ENCODE peak calls at places on chromosomes 2 and 18, in six cellular contexts. N, G, Z, P, T and Q are unnamed samples.

GRCh38 chr2:189541591-189541990 is 39.0 kb downstream of the SLC40A1 start:
- DNase-seq in N (no peak), G (no peak), Z (no peak), P (no peak), T (no peak), Q (no peak)

GRCh38 chr2:226835796-226836547 is at the start of gene RHBDD1:
- DNase-seq in N (peak), G (peak), Z (peak), P (peak), T (peak), Q (peak)

GRCh38 chr2:33598472-33599174 is 476 bp downstream of the FAM98A start:
- DNase-seq in N (no peak), G (peak), Z (peak), P (peak), T (peak), Q (peak)

GRCh38 chr2:23002234-23002633 is 382.7 kb upstream of the KLHL29 start:
- DNase-seq in N (no peak), G (no peak), Z (no peak), P (no peak), T (no peak), Q (no peak)

GRCh38 chr2:203492965-203493364 is 42.1 kb downstream of the RAPH1 start:
- DNase-seq in N (no peak), G (no peak), Z (peak), P (no peak), T (peak), Q (no peak)

GRCh38 chr18:31301201-31301655 is 16.7 kb upstream of the DSG1 start:
- DNase-seq in N (no peak), G (no peak), Z (no peak), P (no peak), T (peak), Q (no peak)

GRCh38 chr2:241703128-241703604 is 1.3 kb downstream of the ING5 start:
- DNase-seq in N (no peak), G (no peak), Z (peak), P (no peak), T (no peak), Q (no peak)

GRCh38 chr2:149410701-149411484 is 80.5 kb downstream of the LYPD6 start:
- DNase-seq in N (no peak), G (no peak), Z (no peak), P (peak), T (peak), Q (no peak)

GRCh38 chr2:173370198-173370597 is 15.5 kb downstream of the CDCA7 start:
- DNase-seq in N (no peak), G (no peak), Z (no peak), P (no peak), T (no peak), Q (no peak)

GRCh38 chr2:74031203-74031602 is 46.5 kb downstream of the TET3 start:
- DNase-seq in N (no peak), G (no peak), Z (no peak), P (no peak), T (no peak), Q (no peak)

GRCh38 chr2:23673830-23674679 is 252.9 kb downstream of the ATAD2B start:
- DNase-seq in N (no peak), G (no peak), Z (no peak), P (peak), T (no peak), Q (no peak)

GRCh38 chr18:78936251-78937005 is 43.2 kb upstream of the SALL3 start:
- DNase-seq in N (no peak), G (no peak), Z (no peak), P (no peak), T (no peak), Q (no peak)

GRCh38 chr2:177606636-177607035 is 214.1 kb downstream of the AGPS start:
- DNase-seq in N (no peak), G (no peak), Z (no peak), P (no peak), T (no peak), Q (no peak)

GRCh38 chr2:46383784-46384456 is 86.7 kb downstream of the EPAS1 start:
- DNase-seq in N (no peak), G (no peak), Z (no peak), P (no peak), T (no peak), Q (no peak)

GRCh38 chr2:229612395-229612971 is 101.9 kb downstream of the DNER start:
- DNase-seq in N (no peak), G (no peak), Z (no peak), P (no peak), T (no peak), Q (no peak)

GRCh38 chr18:26133652-26134051 is at the start of gene PSMA8:
- DNase-seq in N (no peak), G (no peak), Z (peak), P (no peak), T (no peak), Q (no peak)

GRCh38 chr18:74631242-74632087 is 33.8 kb downstream of the ZNF407 start:
- DNase-seq in N (no peak), G (no peak), Z (no peak), P (peak), T (peak), Q (no peak)

GRCh38 chr2:26989156-26989555 is 18.7 kb downstream of the MAPRE3 start:
- DNase-seq in N (no peak), G (no peak), Z (no peak), P (peak), T (peak), Q (no peak)

GRCh38 chr2:127104166-127104660 is 2.7 kb downstream of the BIN1 start:
- DNase-seq in N (peak), G (no peak), Z (no peak), P (no peak), T (no peak), Q (no peak)

GRCh38 chr2:172088245-172089004 is 3.1 kb downstream of the DLX1 start:
- DNase-seq in N (no peak), G (no peak), Z (peak), P (no peak), T (no peak), Q (no peak)

GRCh38 chr2:38374978-38375377 is 2.1 kb downstream of the ATL2 start:
- DNase-seq in N (no peak), G (no peak), Z (no peak), P (no peak), T (no peak), Q (no peak)

GRCh38 chr2:73175663-73176204 is 26.6 kb upstream of the NOTO start:
- DNase-seq in N (peak), G (no peak), Z (peak), P (no peak), T (peak), Q (peak)

GRCh38 chr18:7855671-7856070 is 288.6 kb downstream of the PTPRM start:
- DNase-seq in N (no peak), G (no peak), Z (no peak), P (no peak), T (no peak), Q (no peak)

GRCh38 chr2:197258580-197258979 is 52.0 kb downstream of the ANKRD44 start:
- DNase-seq in N (no peak), G (no peak), Z (no peak), P (no peak), T (no peak), Q (no peak)

GRCh38 chr2:45607701-45608100 is 3.4 kb downstream of the SRBD1 start:
- DNase-seq in N (no peak), G (no peak), Z (no peak), P (peak), T (no peak), Q (no peak)

DNA sequence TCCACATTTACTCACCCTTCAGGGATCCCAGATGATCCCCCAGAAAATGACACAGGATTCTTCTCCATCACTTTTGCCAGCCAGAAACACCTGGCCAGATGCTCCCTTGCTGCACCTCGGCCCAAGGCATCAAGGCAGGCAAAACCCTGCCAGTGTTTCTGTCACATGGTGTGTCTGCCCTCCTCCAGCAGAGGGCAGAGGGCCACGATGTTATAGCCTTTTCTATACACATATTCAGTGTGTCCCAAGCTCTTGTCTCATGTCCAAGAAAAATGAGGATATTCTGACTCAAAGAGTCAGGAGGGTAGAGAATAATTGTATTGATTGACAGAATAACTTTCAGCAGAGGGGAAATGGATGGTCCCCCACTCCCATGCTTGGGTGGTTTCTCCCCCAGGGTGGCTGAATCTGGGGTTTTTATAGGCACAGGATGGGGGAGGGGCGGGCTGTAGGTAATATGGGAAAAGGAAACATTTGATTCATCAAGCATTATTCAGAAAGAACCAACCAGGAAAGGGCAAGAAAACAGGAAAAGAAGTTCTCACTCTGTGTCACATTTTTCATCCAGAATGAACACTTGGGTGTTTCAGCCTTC is 933.9 kb downstream of the TRIB2 start:
- DNase-seq in N (no peak), G (no peak), Z (no peak), P (peak), T (peak), Q (no peak)
- TF ChIP-seq CTCF in N (no peak), G (no peak), Z (peak), P (no peak), T (no peak), Q (no peak)

DNA sequence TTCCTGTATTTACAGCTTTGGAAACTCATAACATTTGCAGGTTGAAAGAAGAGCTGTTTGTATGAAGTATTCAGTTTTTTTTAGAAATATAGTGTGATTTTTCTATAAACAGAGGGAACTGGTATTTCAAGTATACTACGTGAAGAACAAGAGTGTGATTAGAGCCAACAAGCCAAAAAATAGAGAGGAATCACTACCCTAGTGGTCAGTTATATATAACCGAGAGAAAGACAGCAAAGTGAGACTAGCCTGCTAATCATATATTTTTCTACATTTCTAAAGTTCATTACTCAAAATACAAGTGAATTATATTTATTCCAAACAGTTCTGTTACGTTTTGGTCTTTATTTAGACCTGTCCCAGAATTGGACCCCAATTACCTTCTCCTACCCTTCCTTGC is 444.8 kb upstream of the NRP2 start:
- DNase-seq in N (no peak), G (no peak), Z (no peak), P (no peak), T (no peak), Q (no peak)
- TF ChIP-seq CTCF in N (no peak), G (no peak), Z (no peak), P (peak), T (no peak), Q (no peak)

GRCh38 chr18:23619388-23619873 is 33.1 kb upstream of the NPC1 start:
- DNase-seq in N (no peak), G (no peak), Z (no peak), P (no peak), T (no peak), Q (no peak)
- TF ChIP-seq CTCF in N (no peak), G (no peak), Z (no peak), P (no peak), T (peak), Q (no peak)

GRCh38 chr2:70686577-70687460 is 81.2 kb downstream of the ADD2 start:
- DNase-seq in N (no peak), G (no peak), Z (peak), P (peak), T (peak), Q (no peak)
- TF ChIP-seq CTCF in N (no peak), G (no peak), Z (peak), P (peak), T (peak), Q (no peak)

GRCh38 chr2:156156580-156156979 is 175.9 kb downstream of the NR4A2 start:
- DNase-seq in N (no peak), G (no peak), Z (no peak), P (peak), T (no peak), Q (no peak)
- TF ChIP-seq CTCF in N (no peak), G (no peak), Z (peak), P (no peak), T (peak), Q (no peak)

DNA sequence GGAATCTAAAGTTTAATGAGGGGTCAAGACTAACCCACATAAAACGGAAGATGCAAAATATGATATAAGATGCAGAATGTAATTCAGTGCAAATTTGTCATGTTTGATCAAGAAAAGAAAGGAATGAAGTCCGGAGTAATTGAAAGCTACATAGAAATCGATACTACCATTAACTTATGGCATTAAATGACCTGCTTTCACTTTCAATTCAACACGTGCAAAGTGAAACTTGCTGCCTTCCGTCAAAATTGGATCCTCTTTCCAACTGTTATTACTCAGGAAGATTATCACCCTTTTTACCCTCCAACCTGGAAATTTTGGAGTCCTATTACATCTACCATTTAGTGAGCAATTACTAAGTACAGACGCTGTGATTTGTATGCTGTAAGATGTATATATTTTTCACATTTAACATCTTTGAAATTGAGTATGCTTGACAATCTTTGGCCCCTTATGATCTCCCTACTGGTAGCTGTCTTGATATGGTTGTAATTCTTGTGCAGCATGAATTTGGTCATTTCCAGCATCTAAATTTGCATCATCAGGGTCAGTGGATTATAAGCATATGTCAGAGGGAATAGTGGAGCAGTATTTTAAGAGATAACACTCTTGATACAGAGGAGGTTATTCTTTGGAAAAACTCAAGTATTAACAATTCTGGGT is 18.6 kb downstream of the UNC80 start:
- DNase-seq in N (no peak), G (no peak), Z (no peak), P (no peak), T (no peak), Q (no peak)
- TF ChIP-seq CTCF in N (no peak), G (no peak), Z (no peak), P (no peak), T (no peak), Q (no peak)